ENCODE peak calls at places on chromosomes 5 and 9, in eight cellular contexts. One of them, this sample, is unnamed.

GRCh38 chr5:88833371-88834107 is 49.4 kb downstream of the MEF2C start:
- DNase-seq in choroid plexus epithelial cell: peak; percentile 89
- DNase-seq in A549: no peak
- DNase-seq in lower leg skin: peak; percentile 49
- DNase-seq in amniotic stem cell: no peak
- DNase-seq in T-cell: peak; percentile 15
- DNase-seq in CD8-positive, alpha-beta memory T cell: peak; percentile 48
- DNase-seq in activated T-helper 1 cell treated with Interleukin-2 at 50 U/mL for 16 hours: no peak
- DNase-seq in this sample: peak; percentile 35

GRCh38 chr9:124771021-124771866 is at the start of gene NR6A1:
- DNase-seq in choroid plexus epithelial cell: peak; percentile 97
- DNase-seq in A549: peak; percentile 98
- DNase-seq in lower leg skin: peak; percentile 96
- DNase-seq in amniotic stem cell: peak; percentile 89
- DNase-seq in T-cell: peak; percentile 91
- DNase-seq in CD8-positive, alpha-beta memory T cell: peak; percentile 91
- DNase-seq in activated T-helper 1 cell treated with Interleukin-2 at 50 U/mL for 16 hours: peak; percentile 85
- DNase-seq in this sample: peak; percentile 90

GRCh38 chr5:173884402-173885053 is 3.6 kb upstream of the CPEB4 start:
- DNase-seq in choroid plexus epithelial cell: no peak
- DNase-seq in A549: no peak
- DNase-seq in lower leg skin: no peak
- DNase-seq in amniotic stem cell: no peak
- DNase-seq in T-cell: peak; percentile 53
- DNase-seq in CD8-positive, alpha-beta memory T cell: peak; percentile 36
- DNase-seq in activated T-helper 1 cell treated with Interleukin-2 at 50 U/mL for 16 hours: peak; percentile 35
- DNase-seq in this sample: peak; percentile 12

GRCh38 chr5:124740991-124741583 is 5.4 kb downstream of the ZNF608 start:
- DNase-seq in choroid plexus epithelial cell: peak; percentile 37
- DNase-seq in A549: no peak
- DNase-seq in lower leg skin: no peak
- DNase-seq in amniotic stem cell: no peak
- DNase-seq in T-cell: no peak
- DNase-seq in CD8-positive, alpha-beta memory T cell: no peak
- DNase-seq in activated T-helper 1 cell treated with Interleukin-2 at 50 U/mL for 16 hours: no peak
- DNase-seq in this sample: no peak

GRCh38 chr5:138565100-138565821 is 9.9 kb downstream of the HSPA9 start:
- DNase-seq in choroid plexus epithelial cell: no peak
- DNase-seq in A549: no peak
- DNase-seq in lower leg skin: no peak
- DNase-seq in amniotic stem cell: no peak
- DNase-seq in T-cell: peak; percentile 39
- DNase-seq in CD8-positive, alpha-beta memory T cell: peak; percentile 63
- DNase-seq in activated T-helper 1 cell treated with Interleukin-2 at 50 U/mL for 16 hours: no peak
- DNase-seq in this sample: no peak

GRCh38 chr9:37538099-37538498 is 38.1 kb downstream of the FBXO10 start:
- DNase-seq in choroid plexus epithelial cell: no peak
- DNase-seq in A549: no peak
- DNase-seq in lower leg skin: no peak
- DNase-seq in amniotic stem cell: no peak
- DNase-seq in T-cell: no peak
- DNase-seq in CD8-positive, alpha-beta memory T cell: no peak
- DNase-seq in activated T-helper 1 cell treated with Interleukin-2 at 50 U/mL for 16 hours: no peak
- DNase-seq in this sample: no peak

GRCh38 chr9:69768716-69769115 is 8.9 kb upstream of the PTAR1 start:
- DNase-seq in choroid plexus epithelial cell: peak; percentile 29
- DNase-seq in A549: no peak
- DNase-seq in lower leg skin: no peak
- DNase-seq in amniotic stem cell: no peak
- DNase-seq in T-cell: no peak
- DNase-seq in CD8-positive, alpha-beta memory T cell: no peak
- DNase-seq in activated T-helper 1 cell treated with Interleukin-2 at 50 U/mL for 16 hours: no peak
- DNase-seq in this sample: no peak

GRCh38 chr9:37678789-37679273 is 28.1 kb downstream of the FRMPD1 start:
- DNase-seq in choroid plexus epithelial cell: peak; percentile 4
- DNase-seq in A549: no peak
- DNase-seq in lower leg skin: no peak
- DNase-seq in amniotic stem cell: no peak
- DNase-seq in T-cell: no peak
- DNase-seq in CD8-positive, alpha-beta memory T cell: no peak
- DNase-seq in activated T-helper 1 cell treated with Interleukin-2 at 50 U/mL for 16 hours: no peak
- DNase-seq in this sample: no peak

GRCh38 chr5:69271376-69271775 is 36.7 kb downstream of the CDK7 start:
- DNase-seq in choroid plexus epithelial cell: peak; percentile 71
- DNase-seq in A549: no peak
- DNase-seq in lower leg skin: no peak
- DNase-seq in amniotic stem cell: no peak
- DNase-seq in T-cell: no peak
- DNase-seq in CD8-positive, alpha-beta memory T cell: no peak
- DNase-seq in activated T-helper 1 cell treated with Interleukin-2 at 50 U/mL for 16 hours: no peak
- DNase-seq in this sample: no peak

GRCh38 chr5:15929616-15930303 is 249.8 kb downstream of the MARCHF11 start:
- DNase-seq in choroid plexus epithelial cell: peak; percentile 14
- DNase-seq in A549: no peak
- DNase-seq in lower leg skin: no peak
- DNase-seq in amniotic stem cell: no peak
- DNase-seq in T-cell: no peak
- DNase-seq in CD8-positive, alpha-beta memory T cell: no peak
- DNase-seq in activated T-helper 1 cell treated with Interleukin-2 at 50 U/mL for 16 hours: no peak
- DNase-seq in this sample: no peak

GRCh38 chr9:4955836-4956235 is 29.2 kb upstream of the JAK2 start:
- DNase-seq in choroid plexus epithelial cell: peak; percentile 66
- DNase-seq in A549: peak; percentile 6
- DNase-seq in lower leg skin: no peak
- DNase-seq in amniotic stem cell: no peak
- DNase-seq in T-cell: no peak
- DNase-seq in CD8-positive, alpha-beta memory T cell: no peak
- DNase-seq in activated T-helper 1 cell treated with Interleukin-2 at 50 U/mL for 16 hours: no peak
- DNase-seq in this sample: no peak

GRCh38 chr9:34636791-34637355 is 714 bp downstream of the SIGMAR1 start:
- DNase-seq in choroid plexus epithelial cell: peak; percentile 35
- DNase-seq in A549: peak; percentile 41
- DNase-seq in lower leg skin: no peak
- DNase-seq in amniotic stem cell: no peak
- DNase-seq in T-cell: no peak
- DNase-seq in CD8-positive, alpha-beta memory T cell: no peak
- DNase-seq in activated T-helper 1 cell treated with Interleukin-2 at 50 U/mL for 16 hours: no peak
- DNase-seq in this sample: no peak